ENCODE peak calls at places on chromosome 1, in four cellular contexts. O is tibial artery, X is spleen, B is cardiac muscle cell. D is an unnamed sample.

GRCh38 chr1:6348511-6349191 is 44.9 kb downstream of the ACOT7 start:
- DNase-seq in X (peak; percentile 87), O (no peak), B (no peak), D (no peak)

GRCh38 chr1:147613506-147613905 is 56.8 kb downstream of the ACP6 start:
- DNase-seq in B (no peak), O (no peak), X (no peak), D (no peak)

GRCh38 chr1:182739545-182739944 is 50.0 kb upstream of the NPL start:
- DNase-seq in O (no peak), X (no peak), B (peak; percentile 84), D (no peak)

GRCh38 chr1:205991237-205991636 is 12.0 kb downstream of the RAB7B start:
- DNase-seq in X (no peak), O (no peak), B (no peak), D (no peak)

GRCh38 chr1:15146142-15146541 is 7.4 kb upstream of the TMEM51 start:
- DNase-seq in B (no peak), X (no peak), O (no peak), D (no peak)

GRCh38 chr1:47643506-47644215 is 205.8 kb downstream of the FOXD2 start:
- DNase-seq in X (peak; percentile 38), B (no peak), O (no peak), D (no peak)

GRCh38 chr1:178864326-178864725 is 6.6 kb downstream of the ANGPTL1 start:
- DNase-seq in X (no peak), B (no peak), O (no peak), D (no peak)

GRCh38 chr1:55927934-55928333 is 651.4 kb downstream of the PLPP3 start:
- DNase-seq in B (no peak), X (no peak), O (no peak), D (no peak)

GRCh38 chr1:234143681-234144080 is 229.6 kb upstream of the COA6 start:
- DNase-seq in B (no peak), O (no peak), X (no peak), D (no peak)

GRCh38 chr1:10781137-10781536 is 15.3 kb downstream of the CASZ1 start:
- DNase-seq in O (no peak), B (no peak), X (no peak), D (no peak)

GRCh38 chr1:219576931-219577330 is 36.0 kb downstream of the ZC3H11B start:
- DNase-seq in O (no peak), X (no peak), B (no peak), D (no peak)

GRCh38 chr1:232110281-232111090 is 483.9 kb downstream of the DISC1 start:
- DNase-seq in X (no peak), B (peak; percentile 44), O (no peak), D (no peak)

GRCh38 chr1:201888282-201889033 is at the start of gene SHISA4:
- DNase-seq in X (peak; percentile 88), O (peak; percentile 88), B (peak; percentile 54), D (peak; percentile 88)

GRCh38 chr1:52552236-52552504 is 722 bp downstream of the TUT4 start:
- DNase-seq in X (peak; percentile 82), B (peak; percentile 49), O (peak; percentile 39), D (no peak)

GRCh38 chr1:61082336-61083013 is at the start of gene NFIA:
- DNase-seq in X (peak; percentile 80), B (peak; percentile 78), O (peak; percentile 65), D (no peak)

GRCh38 chr1:1111516-1112236 is 4.2 kb downstream of the C1orf159 start:
- DNase-seq in O (no peak), B (no peak), X (peak; percentile 61), D (no peak)

GRCh38 chr1:233253231-233254038 is 42.1 kb downstream of the PCNX2 start:
- DNase-seq in B (no peak), X (no peak), O (no peak), D (no peak)

GRCh38 chr1:6580588-6581270 is 935 bp downstream of the ZBTB48 start:
- DNase-seq in X (peak; percentile 83), B (no peak), O (no peak), D (no peak)

GRCh38 chr1:9505142-9505541 is 34.1 kb upstream of the SLC25A33 start:
- DNase-seq in B (no peak), O (no peak), X (no peak), D (no peak)

GRCh38 chr1:56676571-56677035 is 31.5 kb downstream of the PRKAA2 start:
- DNase-seq in B (no peak), X (no peak), O (no peak), D (no peak)

GRCh38 chr1:116868386-116868785 is 41.3 kb upstream of the PTGFRN start:
- DNase-seq in O (no peak), B (no peak), X (no peak), D (no peak)

GRCh38 chr1:23526329-23527041 is 4.5 kb downstream of the E2F2 start:
- DNase-seq in O (no peak), X (no peak), B (no peak), D (no peak)

GRCh38 chr1:201614262-201615015 is 75.5 kb downstream of the NAV1 start:
- DNase-seq in O (no peak), X (no peak), B (peak; percentile 88), D (no peak)

GRCh38 chr1:81179239-81179638 is 621.5 kb upstream of the ADGRL2 start:
- DNase-seq in B (no peak), O (no peak), X (no peak), D (no peak)

GRCh38 chr1:20617157-20617487 is 16.1 kb upstream of the PINK1 start:
- DNase-seq in X (no peak), B (no peak), O (no peak), D (no peak)

GRCh38 chr1:29033829-29034466 is 89.8 kb downstream of the TMEM200B start:
- DNase-seq in O (no peak), B (peak; percentile 39), X (no peak), D (no peak)

GRCh38 chr1:234940841-234941240 is 187.8 kb downstream of the TOMM20 start:
- DNase-seq in O (no peak), B (no peak), X (no peak), D (no peak)

GRCh38 chr1:89465201-89465600 is 59.4 kb upstream of the LRRC8B start:
- DNase-seq in O (no peak), X (no peak), B (no peak), D (no peak)

GRCh38 chr1:224589006-224589405 is 27.1 kb upstream of the CNIH3 start:
- DNase-seq in B (no peak), X (no peak), O (no peak), D (no peak)

GRCh38 chr1:60894121-60894520 is 188.2 kb upstream of the NFIA start:
- DNase-seq in O (no peak), X (no peak), B (no peak), D (no peak)

GRCh38 chr1:64472805-64473204 is 2.9 kb downstream of the CACHD1 start:
- DNase-seq in X (no peak), B (no peak), O (no peak), D (no peak)

GRCh38 chr1:96364576-96364975 is 357.0 kb upstream of the PTBP2 start:
- DNase-seq in O (no peak), X (no peak), B (no peak), D (no peak)

GRCh38 chr1:223827193-223827663 is 18.5 kb downstream of the TP53BP2 start:
- DNase-seq in B (no peak), X (no peak), O (no peak), D (no peak)

GRCh38 chr1:158035976-158036583 is 42.6 kb downstream of the KIRREL1 start:
- DNase-seq in X (no peak), O (no peak), B (peak; percentile 64), D (no peak)

GRCh38 chr1:160471253-160471652 is 51.8 kb downstream of the SLAMF6 start:
- DNase-seq in O (no peak), X (no peak), B (no peak), D (no peak)
- H3K27ac ChIP-seq in O (no peak overlapping the region), X (no peak overlapping the region), B (no peak overlapping the region), D (no peak overlapping the region)

DNA sequence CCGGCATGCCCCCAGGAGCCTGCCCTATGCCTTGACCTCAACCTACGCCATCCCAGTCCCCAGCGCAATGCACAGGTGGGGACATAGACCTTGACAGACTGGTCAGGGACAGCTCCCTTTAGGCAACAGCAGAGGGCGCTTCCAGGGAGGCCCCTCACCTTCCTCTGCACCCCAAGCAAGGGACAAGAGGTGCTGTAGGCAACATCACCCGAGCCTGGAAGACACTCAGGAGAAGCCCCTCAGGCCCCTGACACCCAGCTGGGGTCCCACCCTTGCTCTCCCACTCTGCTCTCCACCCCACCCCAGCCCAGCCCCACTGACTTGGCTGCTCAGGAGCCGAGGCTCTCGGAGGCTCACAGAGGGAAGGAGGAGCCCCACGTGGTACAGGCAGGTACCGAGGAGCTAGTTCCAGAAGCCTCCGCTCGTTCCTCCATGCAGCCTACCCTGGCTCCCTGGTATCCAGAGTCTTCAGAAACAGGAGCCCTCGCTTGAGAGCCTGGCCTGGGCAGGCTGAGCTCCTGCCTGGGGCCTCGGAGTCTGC is 2.4 kb upstream of the WNT3A start:
- DNase-seq in X (peak; percentile 57), B (peak; percentile 47), O (no peak), D (peak; percentile 38)
- TF ChIP-seq CTCF in X (no peak), B (peak; percentile 61), O (no peak), D (peak; percentile 15)

DNA sequence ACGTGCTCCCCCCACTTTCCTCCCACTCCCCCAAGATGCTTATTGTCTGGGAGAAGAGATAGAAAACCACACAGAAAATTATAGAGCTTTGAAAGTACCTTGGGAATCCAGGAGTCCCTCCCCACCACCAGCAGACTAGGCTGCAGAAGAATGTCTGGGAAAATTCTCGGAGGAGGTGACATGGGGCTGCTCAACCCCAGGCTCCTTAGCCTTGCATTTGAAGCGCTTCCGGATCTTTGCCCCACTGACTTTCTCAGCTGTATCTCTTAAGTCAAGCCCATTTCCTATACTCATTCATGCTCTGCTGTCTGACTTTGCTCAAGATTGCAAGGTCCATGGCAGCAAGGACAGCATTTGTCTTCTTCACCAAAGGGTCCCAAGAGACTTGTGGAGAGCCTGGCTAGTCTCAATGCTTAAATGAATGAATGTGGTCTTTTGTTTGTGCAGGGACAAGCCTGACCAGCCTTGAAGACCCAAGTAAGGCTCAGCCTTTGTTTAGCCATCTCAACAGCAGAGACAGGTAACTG is 38.0 kb downstream of the DNTTIP2 start:
- DNase-seq in O (no peak), X (no peak), B (no peak), D (no peak)
- H3K4me1 ChIP-seq in O (peaks cover 6% of the 10 kb centered on the region), X (peaks cover 26% of the 10 kb centered on the region), B (no peaks in the 10 kb centered on the region), D (peaks cover 17% of the 10 kb centered on the region)

DNA sequence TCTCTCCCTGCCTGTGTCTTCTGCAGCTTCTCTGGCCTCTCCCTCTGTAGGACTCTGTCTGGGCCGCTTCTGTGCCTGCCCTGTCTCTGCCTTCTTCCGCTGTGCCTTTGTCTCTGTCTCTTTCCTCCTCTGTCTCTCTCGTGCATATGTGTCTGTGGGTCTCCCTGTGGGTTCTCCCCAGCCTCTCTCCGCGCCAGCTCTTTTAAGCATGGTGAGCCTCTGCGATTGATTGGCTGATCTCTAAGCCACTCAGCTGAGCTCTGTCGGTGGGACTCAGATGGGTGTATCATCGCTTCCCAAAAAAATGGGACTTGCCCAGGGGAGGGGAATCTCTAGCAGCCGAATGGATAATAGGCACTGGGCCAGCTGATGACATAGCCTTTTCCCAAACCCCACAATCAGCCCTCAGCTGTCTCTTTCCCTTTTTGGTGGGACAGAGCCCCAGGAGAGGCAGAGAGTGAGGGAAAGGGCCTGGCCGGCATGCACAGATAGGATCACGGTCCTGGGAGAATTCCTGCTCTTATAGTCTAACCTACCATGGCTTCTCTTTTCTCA is at the start of gene ADAMTS4:
- DNase-seq in X (peak; percentile 47), O (peak; percentile 56), B (peak; percentile 43), D (peak; percentile 93)
- H3K27ac ChIP-seq in X (peak within 1 kb of the TSS; percentile 93), O (peak within 1 kb of the TSS; percentile 93), B (peak within 1 kb of the TSS; percentile 16), D (peak within 1 kb of the TSS; percentile 99)